ENCODE peak calls at places on chromosomes 5 and 9, in seven cellular contexts. One of them, this sample, is unnamed.

GRCh38 chr5:106408141-106408540 is 1262.6 kb downstream of the EFNA5 start:
- DNase-seq in breast epithelium: no peak
- DNase-seq in T-helper 1 cell: no peak
- DNase-seq in HS-27A: no peak
- DNase-seq in RPMI7951: no peak
- DNase-seq in foreskin keratinocyte: no peak
- DNase-seq in Right ventricle myocardium superior: no peak
- DNase-seq in this sample: no peak

GRCh38 chr5:57724836-57725235 is 242.2 kb upstream of the ACTBL2 start:
- DNase-seq in breast epithelium: no peak
- DNase-seq in T-helper 1 cell: no peak
- DNase-seq in HS-27A: no peak
- DNase-seq in RPMI7951: peak
- DNase-seq in foreskin keratinocyte: peak
- DNase-seq in Right ventricle myocardium superior: no peak
- DNase-seq in this sample: no peak

GRCh38 chr9:93119703-93119952 is 14.4 kb downstream of the NINJ1 start:
- DNase-seq in breast epithelium: no peak
- DNase-seq in T-helper 1 cell: no peak
- DNase-seq in HS-27A: no peak
- DNase-seq in RPMI7951: no peak
- DNase-seq in foreskin keratinocyte: no peak
- DNase-seq in Right ventricle myocardium superior: no peak
- DNase-seq in this sample: no peak

GRCh38 chr9:136720251-136720886 is 8.0 kb downstream of the DIPK1B start:
- DNase-seq in breast epithelium: no peak
- DNase-seq in T-helper 1 cell: no peak
- DNase-seq in HS-27A: no peak
- DNase-seq in RPMI7951: no peak
- DNase-seq in foreskin keratinocyte: no peak
- DNase-seq in Right ventricle myocardium superior: peak
- DNase-seq in this sample: no peak

GRCh38 chr5:131019601-131020315 is 145.3 kb downstream of the HINT1 start:
- DNase-seq in breast epithelium: no peak
- DNase-seq in T-helper 1 cell: no peak
- DNase-seq in HS-27A: no peak
- DNase-seq in RPMI7951: no peak
- DNase-seq in foreskin keratinocyte: peak
- DNase-seq in Right ventricle myocardium superior: no peak
- DNase-seq in this sample: no peak

GRCh38 chr9:97562542-97562941 is 61.1 kb downstream of the TMOD1 start:
- DNase-seq in breast epithelium: no peak
- DNase-seq in T-helper 1 cell: no peak
- DNase-seq in HS-27A: no peak
- DNase-seq in RPMI7951: no peak
- DNase-seq in foreskin keratinocyte: no peak
- DNase-seq in Right ventricle myocardium superior: no peak
- DNase-seq in this sample: no peak

GRCh38 chr9:113918697-113919390 is 42.7 kb downstream of the ZNF618 start:
- DNase-seq in breast epithelium: no peak
- DNase-seq in T-helper 1 cell: no peak
- DNase-seq in HS-27A: no peak
- DNase-seq in RPMI7951: no peak
- DNase-seq in foreskin keratinocyte: no peak
- DNase-seq in Right ventricle myocardium superior: no peak
- DNase-seq in this sample: no peak

GRCh38 chr5:154370119-154370518 is 75.7 kb upstream of the SAP30L start:
- DNase-seq in breast epithelium: no peak
- DNase-seq in T-helper 1 cell: no peak
- DNase-seq in HS-27A: no peak
- DNase-seq in RPMI7951: peak
- DNase-seq in foreskin keratinocyte: no peak
- DNase-seq in Right ventricle myocardium superior: no peak
- DNase-seq in this sample: no peak

GRCh38 chr9:114364528-114365041 is 23.2 kb downstream of the AKNA start:
- DNase-seq in breast epithelium: no peak
- DNase-seq in T-helper 1 cell: no peak
- DNase-seq in HS-27A: no peak
- DNase-seq in RPMI7951: peak
- DNase-seq in foreskin keratinocyte: no peak
- DNase-seq in Right ventricle myocardium superior: no peak
- DNase-seq in this sample: peak

GRCh38 chr9:16871358-16872151 is 1.1 kb upstream of the BNC2 start:
- DNase-seq in breast epithelium: no peak
- DNase-seq in T-helper 1 cell: no peak
- DNase-seq in HS-27A: no peak
- DNase-seq in RPMI7951: peak
- DNase-seq in foreskin keratinocyte: peak
- DNase-seq in Right ventricle myocardium superior: peak
- DNase-seq in this sample: peak